ENCODE peak calls at places on chromosomes 12 and 14, in seven cellular contexts. N is mucosa of descending colon, A is fibroblast of pulmonary artery, Q is astrocyte, E is activated B cell treated with CpG ODN at 0.5 μM for 24 hours, X is neural crest cell, F is IMR-90. D is an unnamed sample.

GRCh38 chr12:40152783-40153383 is 47.0 kb upstream of the SLC2A13 start:
- DNase-seq in A (peak; percentile 59), N (peak; percentile 43), X (peak; percentile 49), F (peak; percentile 32), Q (peak; percentile 1), E (peak; percentile 33), D (peak; percentile 14)

GRCh38 chr12:83321971-83322370 is 635.3 kb downstream of the TMTC2 start:
- DNase-seq in F (no peak), E (no peak), Q (no peak), X (no peak), A (no peak), N (no peak), D (no peak)

GRCh38 chr12:110183386-110183785 is 59.2 kb downstream of the IFT81 start:
- DNase-seq in Q (no peak), F (no peak), A (no peak), N (no peak), E (no peak), X (no peak), D (no peak)

GRCh38 chr12:101793401-101793800 is 37.4 kb downstream of the GNPTAB start:
- DNase-seq in N (no peak), X (no peak), Q (peak; percentile 84), A (peak; percentile 54), F (peak; percentile 76), E (no peak), D (no peak)

GRCh38 chr14:26528415-26529182 is 69.2 kb downstream of the NOVA1 start:
- DNase-seq in E (no peak), A (peak; percentile 75), N (no peak), X (no peak), F (peak; percentile 15), Q (peak; percentile 44), D (no peak)

GRCh38 chr14:64952598-64953309 is 10.2 kb upstream of the GPX2 start:
- DNase-seq in A (no peak), X (no peak), N (no peak), E (no peak), F (no peak), Q (no peak), D (no peak)

GRCh38 chr14:67718265-67718664 is 16.6 kb downstream of the RDH12 start:
- DNase-seq in A (no peak), N (no peak), Q (no peak), X (no peak), F (no peak), E (no peak), D (no peak)

GRCh38 chr12:103839103-103839502 is 1.9 kb downstream of the NT5DC3 start:
- DNase-seq in A (no peak), E (no peak), X (no peak), N (no peak), Q (no peak), F (no peak), D (no peak)

GRCh38 chr12:30764251-30764650 is 9.5 kb upstream of the CAPRIN2 start:
- DNase-seq in E (no peak), X (no peak), N (no peak), A (no peak), Q (no peak), F (no peak), D (no peak)

GRCh38 chr14:100490252-100490651 is 97.0 kb downstream of the BEGAIN start:
- DNase-seq in N (no peak), Q (no peak), F (no peak), E (no peak), A (no peak), X (no peak), D (no peak)

GRCh38 chr12:49621651-49622500 is 1.5 kb upstream of the PRPF40B start:
- DNase-seq in X (no peak), N (peak; percentile 38), Q (no peak), F (no peak), E (no peak), A (no peak), D (no peak)

GRCh38 chr12:72011374-72011773 is 72.7 kb downstream of the TPH2 start:
- DNase-seq in N (no peak), X (no peak), E (no peak), Q (peak; percentile 42), A (peak; percentile 11), F (peak; percentile 7), D (no peak)

GRCh38 chr12:12975322-12976077 is 23.5 kb upstream of the GPRC5D start:
- DNase-seq in E (no peak), F (peak; percentile 59), Q (no peak), N (peak; percentile 54), X (no peak), A (peak; percentile 59), D (no peak)

GRCh38 chr12:52351196-52352059 is 15.9 kb downstream of the KRT85 start:
- DNase-seq in N (no peak), F (no peak), X (no peak), E (no peak), A (no peak), Q (no peak), D (no peak)

GRCh38 chr12:65740873-65741600 is 83.2 kb upstream of the HMGA2 start:
- DNase-seq in N (peak; percentile 90), E (peak; percentile 49), A (peak; percentile 84), F (peak; percentile 74), X (peak; percentile 81), Q (peak; percentile 54), D (peak; percentile 90)

GRCh38 chr12:124863409-124864325 is at the start of gene SCARB1:
- DNase-seq in F (peak; percentile 64), N (peak; percentile 93), X (peak; percentile 78), A (peak; percentile 78), E (peak; percentile 80), Q (peak; percentile 33), D (peak; percentile 78)

GRCh38 chr14:98122527-98122926 is 1149.5 kb downstream of the BCL11B start:
- DNase-seq in E (no peak), F (no peak), Q (no peak), A (no peak), N (no peak), X (no peak), D (no peak)

GRCh38 chr14:21437063-21437901 is 18.6 kb downstream of the CHD8 start:
- DNase-seq in X (peak; percentile 100), F (peak; percentile 99), E (peak; percentile 96), N (peak; percentile 99), Q (peak; percentile 98), A (peak; percentile 99), D (peak; percentile 100)
- TF ChIP-seq CTCF in X (no peak), F (no peak), E (no peak), N (no peak), Q (no peak), A (no peak), D (no peak)

DNA sequence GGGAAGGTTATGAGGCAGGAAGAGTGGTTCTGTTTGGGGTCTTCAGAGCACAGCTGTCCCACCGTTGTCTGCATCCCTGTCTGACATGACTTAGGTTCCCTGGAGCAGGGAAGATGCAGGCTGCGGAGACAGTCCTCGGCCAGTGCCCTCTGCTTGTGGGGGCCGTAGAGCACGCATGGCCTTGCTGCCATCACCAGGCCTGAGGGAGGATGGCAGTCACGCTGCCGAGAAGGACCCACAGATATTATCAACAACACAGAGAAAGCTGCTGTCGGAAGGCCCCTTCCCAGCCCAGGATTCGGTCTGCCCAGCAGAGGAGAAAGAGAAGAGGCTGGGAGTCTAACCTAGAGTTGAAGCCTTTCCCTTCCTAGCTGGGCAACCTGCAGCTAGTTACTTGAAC is 35.0 kb downstream of the ERH start:
- DNase-seq in N (no peak), X (peak; percentile 13), Q (no peak), A (peak; percentile 34), F (peak; percentile 33), E (no peak), D (no peak)
- TF ChIP-seq CTCF in N (no peak), X (peak; percentile 47), Q (peak; percentile 14), A (peak; percentile 42), F (peak; percentile 61), E (no peak), D (peak; percentile 37)

DNA sequence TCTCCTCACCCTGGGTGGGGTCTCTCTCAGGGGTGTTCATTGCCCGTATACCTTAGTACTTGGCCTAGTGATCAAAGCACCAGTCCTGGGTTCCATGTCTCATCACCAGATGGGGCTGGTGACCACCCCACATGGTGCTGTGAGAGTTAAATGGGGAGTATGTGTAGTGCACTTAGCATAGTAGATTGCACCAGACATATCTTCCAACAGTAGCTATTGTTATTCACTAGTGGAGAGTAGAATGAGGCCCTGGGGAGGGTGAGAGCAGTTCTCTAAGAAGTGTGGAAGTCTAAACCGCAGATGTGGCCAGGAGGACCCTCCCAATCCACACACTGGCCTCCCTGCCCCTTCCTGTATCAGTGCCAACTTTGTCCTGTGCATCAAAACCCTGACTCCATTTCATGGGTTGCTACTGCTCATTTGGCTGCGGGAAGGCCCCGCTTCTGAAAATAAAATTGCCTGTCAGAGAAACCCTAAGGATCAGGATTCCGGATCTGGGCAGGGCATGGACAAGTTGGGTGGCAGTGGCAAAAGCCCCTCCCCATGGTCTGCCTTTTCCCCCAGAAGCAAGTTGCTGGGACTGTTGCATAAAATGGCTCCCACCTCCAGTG is 4.4 kb downstream of the CD9 start:
- DNase-seq in F (no peak), N (peak; percentile 45), Q (no peak), E (no peak), X (no peak), A (peak; percentile 61), D (no peak)
- TF ChIP-seq CTCF in F (no peak), N (no peak), Q (no peak), E (no peak), X (no peak), A (no peak), D (no peak)

GRCh38 chr12:89525824-89526770 is at the start of gene POC1B:
- DNase-seq in A (peak; percentile 80), X (peak; percentile 69), Q (peak; percentile 81), E (peak; percentile 76), F (peak; percentile 77), N (peak; percentile 87), D (peak; percentile 69)

GRCh38 chr12:89524201-89525001 is at the start of gene GALNT4:
- DNase-seq in E (peak; percentile 75), F (peak; percentile 85), N (peak; percentile 93), Q (peak; percentile 75), X (peak; percentile 81), A (peak; percentile 90), D (peak; percentile 77)

GRCh38 chr12:89521348-89522238 is 3.0 kb downstream of the GALNT4 start:
- DNase-seq in X (no peak), A (peak; percentile 11), E (no peak), N (no peak), Q (no peak), F (peak; percentile 47), D (no peak)

GRCh38 chr12:89528434-89528833 is 2.6 kb upstream of the POC1B start:
- DNase-seq in X (no peak), A (no peak), Q (no peak), F (no peak), N (no peak), E (no peak), D (no peak)

GRCh38 chr12:89525002-89525823 is 617 bp upstream of the GALNT4 start:
- DNase-seq in Q (peak; percentile 29), X (peak; percentile 35), E (no peak), A (peak; percentile 33), F (peak; percentile 21), N (peak; percentile 84), D (peak; percentile 17)
- TF ChIP-seq CTCF in Q (no peak), X (peak; percentile 49), E (no peak), A (no peak), F (no peak), N (no peak), D (peak; percentile 14)